ENCODE peak calls at places on chromosomes 6 and 20, in eight cellular contexts. C is naive B cell; G is nephron progenitor cell; L is T-helper 2 cell treated with Interferon-gamma antibody and Interleukin-4, amounts not matched to agents 5 μg/mL and 100 μg/mL, for 36 hours; T is foreskin keratinocyte; R is GM04504; A is heart left ventricle; Q is NCI-H1436 treated with DMSO at 0.1 percent for 48 hours. F is an unnamed sample.

GRCh38 chr6:124164363-124164762 is 360.7 kb downstream of the NKAIN2 start:
- DNase-seq in A (no peak), C (no peak), R (no peak), T (no peak), G (no peak), L (no peak), Q (no peak), F (no peak)

GRCh38 chr20:5090191-5090590 is 29.6 kb downstream of the PCNA start:
- DNase-seq in C (peak; percentile 38), R (no peak), A (peak; percentile 33), L (no peak), T (no peak), G (no peak), Q (no peak), F (no peak)

GRCh38 chr6:154229796-154230195 is 126.8 kb downstream of the IPCEF1 start:
- DNase-seq in Q (no peak), T (no peak), G (no peak), C (no peak), L (peak; percentile 65), R (no peak), A (no peak), F (peak; percentile 10)

GRCh38 chr6:22614541-22614940 is 45.2 kb downstream of the HDGFL1 start:
- DNase-seq in L (no peak), A (no peak), R (no peak), G (no peak), C (no peak), Q (no peak), T (no peak), F (peak; percentile 8)

GRCh38 chr20:7459123-7459522 is 481.1 kb downstream of the HAO1 start:
- DNase-seq in T (no peak), Q (no peak), A (no peak), G (no peak), R (no peak), C (no peak), L (no peak), F (peak; percentile 11)

GRCh38 chr6:17820055-17820454 is 113.3 kb upstream of the NUP153 start:
- DNase-seq in C (no peak), Q (peak; percentile 5), L (no peak), T (no peak), G (no peak), A (no peak), R (no peak), F (no peak)

GRCh38 chr6:144912474-144912873 is 627.3 kb downstream of the UTRN start:
- DNase-seq in R (peak; percentile 62), C (no peak), T (peak; percentile 48), G (no peak), L (no peak), A (no peak), Q (no peak), F (peak; percentile 80)

GRCh38 chr20:54649511-54649962 is 174.1 kb downstream of the DOK5 start:
- DNase-seq in Q (no peak), T (peak; percentile 49), R (peak; percentile 23), C (peak; percentile 7), L (peak; percentile 37), G (peak; percentile 89), A (peak; percentile 56), F (peak; percentile 69)

GRCh38 chr6:23003671-23004598 is 434.6 kb downstream of the HDGFL1 start:
- DNase-seq in T (no peak), A (peak; percentile 10), R (peak; percentile 76), Q (no peak), G (no peak), C (no peak), L (no peak), F (peak; percentile 72)

GRCh38 chr20:62587757-62588402 is 54.4 kb upstream of the SLCO4A1 start:
- DNase-seq in C (no peak), R (peak; percentile 2), G (peak; percentile 80), Q (no peak), A (no peak), T (no peak), L (peak; percentile 17), F (peak; percentile 82)

GRCh38 chr6:43771858-43772570 is 2.0 kb downstream of the VEGFA start:
- DNase-seq in L (peak; percentile 72), A (peak; percentile 72), Q (no peak), G (peak; percentile 62), T (no peak), C (peak; percentile 28), R (peak; percentile 42), F (no peak)

GRCh38 chr6:47056832-47057231 is 14.7 kb upstream of the ADGRF1 start:
- DNase-seq in Q (no peak), T (no peak), R (no peak), G (no peak), C (no peak), A (no peak), L (no peak), F (no peak)

GRCh38 chr6:143236151-143236788 is 175.6 kb downstream of the AIG1 start:
- DNase-seq in A (no peak), R (peak; percentile 81), C (no peak), Q (no peak), T (no peak), L (no peak), G (peak; percentile 14), F (peak; percentile 66)

GRCh38 chr6:19303381-19303780 is 533.8 kb upstream of the ID4 start:
- DNase-seq in A (no peak), Q (peak; percentile 46), G (no peak), T (no peak), C (no peak), L (no peak), R (no peak), F (no peak)

F was measured in RPMI7951.